ENCODE peak calls at places on chromosomes 1 and 21, in six cellular contexts. H, K, M, G, N and Q are unnamed samples.

GRCh38 chr1:180382326-180383115 is 119.9 kb downstream of the ACBD6 start:
- DNase-seq in G (no peak), H (no peak), N (no peak), K (peak; percentile 3), M (no peak), Q (no peak)

GRCh38 chr1:38577385-38577784 is 282.2 kb downstream of the RRAGC start:
- DNase-seq in K (no peak), M (no peak), N (no peak), G (no peak), H (no peak), Q (no peak)

GRCh38 chr1:87077959-87078673 is 163.7 kb downstream of the HS2ST1 start:
- DNase-seq in M (no peak), N (no peak), G (no peak), H (no peak), K (no peak), Q (no peak)

GRCh38 chr1:205948000-205948399 is 4.7 kb upstream of the SLC26A9 start:
- DNase-seq in H (no peak), G (no peak), K (no peak), N (no peak), M (no peak), Q (no peak)

GRCh38 chr1:205360891-205361290 is 4.2 kb upstream of the KLHDC8A start:
- DNase-seq in H (no peak), K (no peak), M (no peak), N (no peak), G (no peak), Q (no peak)

GRCh38 chr1:44154665-44155064 is 13.2 kb upstream of the KLF18 start:
- DNase-seq in M (peak; percentile 33), N (no peak), K (no peak), H (no peak), G (no peak), Q (no peak)

GRCh38 chr1:211541715-211542477 is 37.1 kb downstream of the SLC30A1 start:
- DNase-seq in K (peak; percentile 41), N (no peak), G (no peak), M (peak; percentile 76), H (no peak), Q (no peak)

GRCh38 chr1:211698161-211699026 is 23.0 kb upstream of the NEK2 start:
- DNase-seq in G (peak; percentile 88), N (peak; percentile 84), M (peak; percentile 94), K (peak; percentile 41), H (peak; percentile 91), Q (peak; percentile 82)

GRCh38 chr1:7638078-7638477 is 133.0 kb upstream of the VAMP3 start:
- DNase-seq in K (no peak), M (no peak), G (no peak), N (no peak), H (no peak), Q (no peak)

GRCh38 chr1:218711884-218712674 is 366.9 kb downstream of the TGFB2 start:
- DNase-seq in H (no peak), M (no peak), K (peak; percentile 32), N (no peak), G (no peak), Q (no peak)

GRCh38 chr1:201999625-202000238 is 10.7 kb upstream of the ELF3 start:
- DNase-seq in N (peak; percentile 21), G (peak; percentile 71), M (peak; percentile 65), H (no peak), K (peak; percentile 53), Q (no peak)

GRCh38 chr1:37621326-37621870 is 13.3 kb downstream of the RSPO1 start:
- DNase-seq in H (no peak), G (no peak), N (no peak), K (no peak), M (no peak), Q (no peak)

GRCh38 chr1:162550925-162551324 is 10.6 kb upstream of the UAP1 start:
- DNase-seq in N (no peak), K (no peak), M (no peak), G (no peak), H (no peak), Q (no peak)

GRCh38 chr1:246809473-246809872 is 85.3 kb downstream of the SCCPDH start:
- DNase-seq in M (no peak), N (no peak), G (no peak), H (no peak), K (no peak), Q (no peak)

GRCh38 chr21:26717146-26717739 is 128.0 kb downstream of the ADAMTS1 start:
- DNase-seq in N (no peak), G (no peak), H (no peak), K (peak; percentile 31), M (no peak), Q (no peak)

GRCh38 chr1:200979574-200980451 is 43.7 kb downstream of the KIF21B start:
- DNase-seq in K (no peak), G (peak; percentile 80), M (peak; percentile 49), H (peak; percentile 53), N (peak; percentile 71), Q (no peak)

GRCh38 chr1:222644649-222645005 is 26.7 kb downstream of the MIA3 start:
- DNase-seq in H (no peak), K (no peak), M (no peak), G (no peak), N (no peak), Q (no peak)

GRCh38 chr1:207825296-207825695 is 73.4 kb downstream of the CD46 start:
- DNase-seq in H (no peak), K (no peak), M (no peak), G (no peak), N (no peak), Q (no peak)

GRCh38 chr1:1058088-1058905 is 15.8 kb downstream of the RNF223 start:
- DNase-seq in N (no peak), H (no peak), K (no peak), G (no peak), M (peak; percentile 59), Q (no peak)

GRCh38 chr1:9715536-9716226 is 64.2 kb downstream of the PIK3CD start:
- DNase-seq in G (no peak), N (peak; percentile 75), M (no peak), K (no peak), H (no peak), Q (no peak)

GRCh38 chr1:115833806-115834205 is 7.1 kb downstream of the NHLH2 start:
- DNase-seq in H (no peak), K (no peak), M (no peak), N (no peak), G (peak; percentile 60), Q (no peak)
- TF ChIP-seq CTCF in H (no peak), K (no peak), M (no peak), N (no peak), G (peak; percentile 62), Q (no peak)

GRCh38 chr1:228271701-228272251 is 63.9 kb downstream of the OBSCN start:
- DNase-seq in H (no peak), G (peak; percentile 17), K (no peak), M (no peak), N (no peak), Q (peak; percentile 50)

GRCh38 chr1:228270032-228270431 is 62.2 kb downstream of the OBSCN start:
- DNase-seq in K (peak; percentile 81), G (no peak), N (no peak), H (no peak), M (no peak), Q (no peak)

GRCh38 chr1:228268891-228269285 is 61.0 kb downstream of the OBSCN start:
- DNase-seq in N (no peak), K (peak; percentile 8), H (no peak), G (no peak), M (no peak), Q (no peak)

GRCh38 chr1:228265167-228265566 is 57.3 kb downstream of the OBSCN start:
- DNase-seq in H (no peak), K (peak; percentile 33), N (no peak), G (no peak), M (no peak), Q (no peak)

DNA sequence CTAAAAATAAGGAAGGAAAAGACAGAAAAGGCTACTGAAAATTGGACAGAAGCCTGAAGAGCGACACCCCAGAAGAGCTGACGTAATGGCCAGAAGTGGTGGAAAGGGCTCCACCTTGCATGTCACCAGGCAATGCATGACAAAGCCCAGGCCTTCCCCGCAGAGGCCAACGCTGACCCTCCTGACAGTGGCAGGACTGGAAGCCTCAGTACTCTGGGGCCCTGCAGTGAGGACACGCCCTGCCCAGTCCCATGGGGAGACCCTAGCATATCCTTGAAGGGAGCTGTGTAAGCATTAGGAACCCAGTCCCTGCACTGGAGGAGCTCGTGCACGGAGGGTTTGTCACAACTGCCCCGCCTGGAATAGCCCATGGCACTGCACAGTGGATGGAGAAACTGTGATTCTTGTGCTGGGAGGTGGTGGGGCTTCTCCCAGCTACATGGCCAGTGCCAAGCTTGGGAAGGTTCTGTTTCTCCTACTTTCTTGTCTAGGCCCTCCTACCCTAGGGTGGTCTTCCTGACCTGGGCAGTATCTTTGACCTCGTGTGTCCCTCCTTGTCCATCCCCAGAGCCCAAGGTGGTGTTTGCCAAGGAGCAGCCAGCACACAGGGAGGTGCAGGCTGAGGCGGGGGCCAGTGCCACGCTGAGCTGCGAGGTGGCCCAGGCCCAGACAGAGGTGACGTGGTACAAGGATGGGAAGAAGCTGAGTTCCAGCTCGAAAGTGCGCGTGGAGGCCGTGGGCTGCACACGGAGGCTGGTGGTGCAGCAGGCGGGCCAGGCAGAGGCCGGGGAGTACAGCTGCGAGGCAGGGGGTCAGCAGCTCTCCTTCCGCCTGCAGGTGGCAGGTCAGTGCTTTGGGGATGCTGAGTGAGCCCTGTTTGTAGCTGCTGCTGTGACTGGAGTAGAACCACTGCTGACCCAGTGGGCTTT is 60.4 kb downstream of the OBSCN start:
- DNase-seq in G (peak; percentile 45), K (no peak), N (no peak), M (no peak), H (no peak), Q (no peak)
- TF ChIP-seq CTCF in G (peak; percentile 34), K (no peak), N (no peak), M (no peak), H (no peak), Q (no peak)

GRCh38 chr1:2443285-2444137 is 31.1 kb upstream of the PEX10 start:
- DNase-seq in M (no peak), G (peak; percentile 59), N (peak; percentile 29), K (no peak), H (no peak), Q (no peak)
- TF ChIP-seq CTCF in M (no peak), G (peak; percentile 45), N (no peak), K (peak; percentile 41), H (no peak), Q (peak; percentile 38)

GRCh38 chr1:18556364-18556763 is 74.3 kb upstream of the PAX7 start:
- DNase-seq in M (peak; percentile 16), N (no peak), G (no peak), H (no peak), K (peak; percentile 12), Q (no peak)
- TF ChIP-seq CTCF in M (peak; percentile 33), N (no peak), G (peak; percentile 66), H (no peak), K (peak; percentile 21), Q (peak; percentile 72)

DNA sequence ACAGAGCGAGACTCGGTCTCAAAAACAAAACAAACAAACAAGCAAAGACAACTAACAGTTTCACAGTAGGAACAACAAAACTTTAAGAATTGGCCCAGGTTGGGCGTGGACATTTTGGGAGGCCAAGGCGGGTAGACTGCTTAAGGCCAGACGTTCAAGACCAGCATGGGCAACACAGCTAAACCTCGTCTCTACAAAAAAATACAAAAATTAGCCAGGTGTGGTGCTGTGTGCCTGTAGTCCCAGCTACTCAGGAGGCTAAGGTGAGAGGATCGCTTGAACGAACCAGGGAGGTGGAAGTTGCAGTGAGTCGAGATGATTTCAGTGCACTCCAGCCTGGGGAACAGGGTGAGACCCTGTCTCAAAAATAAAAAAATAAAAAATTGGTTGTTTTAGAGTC is 13.5 kb downstream of the GTF2B start:
- DNase-seq in H (no peak), M (no peak), G (no peak), K (no peak), N (no peak), Q (no peak)
- TF ChIP-seq CTCF in H (no peak), M (no peak), G (no peak), K (no peak), N (no peak), Q (no peak)